ENCODE peak calls at places on chromosomes 1 and 21, in six cellular contexts. One of them, this sample, is unnamed.

GRCh38 chr21:15276243-15276642 is 211.4 kb upstream of the NRIP1 start:
- DNase-seq in neuronal stem cell: no peak
- DNase-seq in H9: no peak
- DNase-seq in IMR-90: no peak
- DNase-seq in H1: no peak
- DNase-seq in trophoblast cell: peak; percentile 65
- DNase-seq in this sample: no peak

GRCh38 chr1:63721531-63722189 is 52.2 kb upstream of the ROR1 start:
- DNase-seq in neuronal stem cell: no peak
- DNase-seq in H9: no peak
- DNase-seq in IMR-90: peak; percentile 66
- DNase-seq in H1: no peak
- DNase-seq in trophoblast cell: no peak
- DNase-seq in this sample: no peak

GRCh38 chr1:164772635-164773034 is 213.7 kb downstream of the PBX1 start:
- DNase-seq in neuronal stem cell: no peak
- DNase-seq in H9: no peak
- DNase-seq in IMR-90: peak; percentile 97
- DNase-seq in H1: no peak
- DNase-seq in trophoblast cell: peak; percentile 96
- DNase-seq in this sample: peak; percentile 94

GRCh38 chr1:107529511-107530149 is 388.8 kb downstream of the NTNG1 start:
- DNase-seq in neuronal stem cell: peak; percentile 24
- DNase-seq in H9: peak; percentile 37
- DNase-seq in IMR-90: peak; percentile 35
- DNase-seq in H1: no peak
- DNase-seq in trophoblast cell: peak; percentile 15
- DNase-seq in this sample: peak; percentile 19

GRCh38 chr1:51235611-51236547 is at the start of gene RNF11:
- DNase-seq in neuronal stem cell: peak; percentile 81
- DNase-seq in H9: peak; percentile 89
- DNase-seq in IMR-90: peak; percentile 86
- DNase-seq in H1: peak; percentile 90
- DNase-seq in trophoblast cell: peak; percentile 92
- DNase-seq in this sample: peak; percentile 90

GRCh38 chr1:88562991-88563390 is 121.1 kb upstream of the PKN2 start:
- DNase-seq in neuronal stem cell: no peak
- DNase-seq in H9: no peak
- DNase-seq in IMR-90: no peak
- DNase-seq in H1: no peak
- DNase-seq in trophoblast cell: no peak
- DNase-seq in this sample: no peak

GRCh38 chr21:27700974-27701614 is 734.2 kb upstream of the ADAMTS5 start:
- DNase-seq in neuronal stem cell: peak; percentile 69
- DNase-seq in H9: peak; percentile 71
- DNase-seq in IMR-90: peak; percentile 88
- DNase-seq in H1: peak; percentile 79
- DNase-seq in trophoblast cell: peak; percentile 68
- DNase-seq in this sample: peak; percentile 81

GRCh38 chr1:54254055-54254454 is 54.1 kb downstream of the MRPL37 start:
- DNase-seq in neuronal stem cell: no peak
- DNase-seq in H9: no peak
- DNase-seq in IMR-90: peak; percentile 31
- DNase-seq in H1: no peak
- DNase-seq in trophoblast cell: no peak
- DNase-seq in this sample: no peak

GRCh38 chr1:7561331-7561921 is 209.7 kb upstream of the VAMP3 start:
- DNase-seq in neuronal stem cell: no peak
- DNase-seq in H9: peak; percentile 89
- DNase-seq in IMR-90: peak; percentile 25
- DNase-seq in H1: peak; percentile 86
- DNase-seq in trophoblast cell: no peak
- DNase-seq in this sample: peak; percentile 37

GRCh38 chr1:54845772-54846171 is 41.2 kb downstream of the DHCR24 start:
- DNase-seq in neuronal stem cell: no peak
- DNase-seq in H9: no peak
- DNase-seq in IMR-90: no peak
- DNase-seq in H1: peak; percentile 37
- DNase-seq in trophoblast cell: no peak
- DNase-seq in this sample: no peak

GRCh38 chr1:94329986-94330385 is 88.2 kb upstream of the ABCD3 start:
- DNase-seq in neuronal stem cell: no peak
- DNase-seq in H9: peak; percentile 39
- DNase-seq in IMR-90: peak; percentile 54
- DNase-seq in H1: no peak
- DNase-seq in trophoblast cell: no peak
- DNase-seq in this sample: peak; percentile 39

GRCh38 chr1:66335859-66336640 is 197.9 kb upstream of the SGIP1 start:
- DNase-seq in neuronal stem cell: no peak
- DNase-seq in H9: no peak
- DNase-seq in IMR-90: peak; percentile 61
- DNase-seq in H1: no peak
- DNase-seq in trophoblast cell: peak; percentile 43
- DNase-seq in this sample: peak; percentile 92

GRCh38 chr1:155320252-155320651 is 442 bp upstream of the RUSC1 start:
- DNase-seq in neuronal stem cell: no peak
- DNase-seq in H9: no peak
- DNase-seq in IMR-90: no peak
- DNase-seq in H1: no peak
- DNase-seq in trophoblast cell: no peak
- DNase-seq in this sample: no peak

GRCh38 chr21:30257773-30258172 is 25.0 kb downstream of the KRTAP24-1 start:
- DNase-seq in neuronal stem cell: peak; percentile 26
- DNase-seq in H9: peak; percentile 54
- DNase-seq in IMR-90: no peak
- DNase-seq in H1: peak; percentile 48
- DNase-seq in trophoblast cell: peak; percentile 39
- DNase-seq in this sample: peak; percentile 6

GRCh38 chr1:110309139-110309538 is 30.0 kb upstream of the RBM15 start:
- DNase-seq in neuronal stem cell: no peak
- DNase-seq in H9: no peak
- DNase-seq in IMR-90: peak; percentile 64
- DNase-seq in H1: no peak
- DNase-seq in trophoblast cell: no peak
- DNase-seq in this sample: peak; percentile 32

GRCh38 chr1:207499573-207499972 is 3.6 kb downstream of the CR1 start:
- DNase-seq in neuronal stem cell: peak; percentile 58
- DNase-seq in H9: peak; percentile 57
- DNase-seq in IMR-90: peak; percentile 59
- DNase-seq in H1: peak; percentile 56
- DNase-seq in trophoblast cell: peak; percentile 60
- DNase-seq in this sample: peak; percentile 49

GRCh38 chr1:119314001-119314796 is 54.4 kb upstream of the HAO2 start:
- DNase-seq in neuronal stem cell: no peak
- DNase-seq in H9: no peak
- DNase-seq in IMR-90: no peak
- DNase-seq in H1: no peak
- DNase-seq in trophoblast cell: peak; percentile 7
- DNase-seq in this sample: no peak

GRCh38 chr1:242890211-242890741 is 364.8 kb downstream of the CEP170 start:
- DNase-seq in neuronal stem cell: peak; percentile 57
- DNase-seq in H9: peak; percentile 84
- DNase-seq in IMR-90: no peak
- DNase-seq in H1: peak; percentile 87
- DNase-seq in trophoblast cell: peak; percentile 60
- DNase-seq in this sample: no peak

GRCh38 chr1:110068646-110069301 is 1.7 kb downstream of the ALX3 start:
- DNase-seq in neuronal stem cell: no peak
- DNase-seq in H9: peak; percentile 50
- DNase-seq in IMR-90: no peak
- DNase-seq in H1: peak; percentile 66
- DNase-seq in trophoblast cell: no peak
- DNase-seq in this sample: peak; percentile 26

GRCh38 chr1:43861985-43862735 is 71.4 kb upstream of the ARTN start:
- DNase-seq in neuronal stem cell: no peak
- DNase-seq in H9: peak; percentile 15
- DNase-seq in IMR-90: no peak
- DNase-seq in H1: no peak
- DNase-seq in trophoblast cell: no peak
- DNase-seq in this sample: no peak

GRCh38 chr1:156859523-156860112 is 701 bp upstream of the INSRR start:
- DNase-seq in neuronal stem cell: no peak
- DNase-seq in H9: peak; percentile 53
- DNase-seq in IMR-90: no peak
- DNase-seq in H1: peak; percentile 70
- DNase-seq in trophoblast cell: no peak
- DNase-seq in this sample: peak; percentile 25

GRCh38 chr1:36673207-36673606 is 190.5 kb upstream of the CSF3R start:
- DNase-seq in neuronal stem cell: peak; percentile 59
- DNase-seq in H9: no peak
- DNase-seq in IMR-90: no peak
- DNase-seq in H1: no peak
- DNase-seq in trophoblast cell: no peak
- DNase-seq in this sample: no peak

GRCh38 chr1:115063238-115063901 is 25.9 kb downstream of the TSPAN2 start:
- DNase-seq in neuronal stem cell: no peak
- DNase-seq in H9: no peak
- DNase-seq in IMR-90: no peak
- DNase-seq in H1: no peak
- DNase-seq in trophoblast cell: no peak
- DNase-seq in this sample: no peak

GRCh38 chr1:229159668-229160544 is 111.0 kb upstream of the RAB4A start:
- DNase-seq in neuronal stem cell: no peak
- DNase-seq in H9: no peak
- DNase-seq in IMR-90: no peak
- DNase-seq in H1: no peak
- DNase-seq in trophoblast cell: no peak
- DNase-seq in this sample: no peak

GRCh38 chr21:46545363-46545762 is 59.5 kb downstream of the S100B start:
- DNase-seq in neuronal stem cell: no peak
- DNase-seq in H9: no peak
- DNase-seq in IMR-90: peak; percentile 7
- DNase-seq in H1: no peak
- DNase-seq in trophoblast cell: no peak
- DNase-seq in this sample: no peak

GRCh38 chr1:206006946-206007345 is 3.8 kb upstream of the RAB7B start:
- DNase-seq in neuronal stem cell: no peak
- DNase-seq in H9: no peak
- DNase-seq in IMR-90: no peak
- DNase-seq in H1: no peak
- DNase-seq in trophoblast cell: no peak
- DNase-seq in this sample: no peak

GRCh38 chr1:223654083-223654482 is 11.4 kb downstream of the CAPN8 start:
- DNase-seq in neuronal stem cell: no peak
- DNase-seq in H9: no peak
- DNase-seq in IMR-90: no peak
- DNase-seq in H1: no peak
- DNase-seq in trophoblast cell: no peak
- DNase-seq in this sample: no peak
- H3K9me3 ChIP-seq in neuronal stem cell: peaks cover 2% of the 10 kb centered on the region
- H3K9me3 ChIP-seq in H9: no peaks in the 10 kb centered on the region
- H3K9me3 ChIP-seq in IMR-90: no peaks in the 10 kb centered on the region
- H3K9me3 ChIP-seq in H1: no peaks in the 10 kb centered on the region
- H3K9me3 ChIP-seq in trophoblast cell: no peaks in the 10 kb centered on the region
- H3K9me3 ChIP-seq in this sample: peaks cover 2% of the 10 kb centered on the region

DNA sequence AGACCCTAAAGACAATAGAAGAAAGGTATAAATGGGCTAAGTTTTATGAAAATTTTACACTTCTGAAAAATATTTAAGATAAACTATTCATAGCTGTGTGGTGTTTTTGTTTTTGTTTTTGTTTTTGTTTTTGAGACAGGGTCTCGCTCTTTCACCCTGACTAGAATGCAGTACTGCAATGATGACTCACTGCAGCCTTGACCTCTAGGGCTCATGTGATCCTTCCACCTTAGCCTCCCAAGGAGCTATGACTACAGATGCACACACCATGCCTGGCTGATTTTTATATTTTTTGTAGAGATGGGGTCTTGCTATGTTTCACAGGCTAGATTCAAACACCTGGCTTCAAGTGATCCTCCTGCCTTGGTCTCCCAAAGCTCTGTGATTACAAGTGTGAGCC is 66.6 kb downstream of the PUM1 start:
- DNase-seq in neuronal stem cell: no peak
- DNase-seq in H9: no peak
- DNase-seq in IMR-90: no peak
- DNase-seq in H1: no peak
- DNase-seq in trophoblast cell: no peak
- DNase-seq in this sample: no peak
- H3K18ac ChIP-seq in neuronal stem cell: no peak overlapping the region
- H3K18ac ChIP-seq in H9: no peak overlapping the region
- H3K18ac ChIP-seq in IMR-90: no peak overlapping the region
- H3K18ac ChIP-seq in H1: no peak overlapping the region
- H3K18ac ChIP-seq in trophoblast cell: no peak overlapping the region
- H3K18ac ChIP-seq in this sample: no peak overlapping the region

DNA sequence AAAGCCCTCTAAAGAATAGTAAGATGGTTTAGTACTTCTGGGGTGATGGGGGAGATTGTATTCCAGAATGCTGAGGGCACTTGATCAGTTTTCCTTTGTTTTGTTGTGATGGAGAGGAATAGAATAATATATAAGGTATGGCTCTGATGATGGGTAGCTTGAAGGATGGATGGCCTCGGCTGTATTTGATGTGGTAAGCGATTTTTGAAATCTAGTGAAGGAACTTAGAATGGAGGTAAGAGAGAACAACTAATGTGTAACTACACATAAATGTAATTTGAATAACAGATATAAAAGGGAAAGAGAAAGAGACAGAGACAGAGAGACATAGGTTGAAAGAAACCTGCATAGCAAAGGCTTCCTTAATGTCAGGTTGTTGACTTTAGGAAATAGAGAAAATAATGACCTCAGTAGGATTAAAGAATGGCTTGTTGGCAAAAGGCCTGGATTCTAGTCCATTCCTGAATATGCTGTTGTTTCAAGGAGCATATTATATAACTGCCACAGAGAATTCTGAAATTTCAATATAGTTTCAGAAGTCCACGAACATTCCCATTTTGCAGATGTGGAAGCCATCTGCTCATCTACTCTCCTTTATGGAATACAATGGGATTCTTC is 58.7 kb downstream of the NIBAN1 start:
- DNase-seq in neuronal stem cell: no peak
- DNase-seq in H9: no peak
- DNase-seq in IMR-90: peak; percentile 49
- DNase-seq in H1: no peak
- DNase-seq in trophoblast cell: no peak
- DNase-seq in this sample: no peak
- H3K4me2 ChIP-seq in neuronal stem cell: no peak overlapping the region
- H3K4me2 ChIP-seq in H9: no peak overlapping the region
- H3K4me2 ChIP-seq in IMR-90: no peak overlapping the region
- H3K4me2 ChIP-seq in H1: no peak overlapping the region
- H3K4me2 ChIP-seq in trophoblast cell: no peak overlapping the region
- H3K4me2 ChIP-seq in this sample: no peak overlapping the region

DNA sequence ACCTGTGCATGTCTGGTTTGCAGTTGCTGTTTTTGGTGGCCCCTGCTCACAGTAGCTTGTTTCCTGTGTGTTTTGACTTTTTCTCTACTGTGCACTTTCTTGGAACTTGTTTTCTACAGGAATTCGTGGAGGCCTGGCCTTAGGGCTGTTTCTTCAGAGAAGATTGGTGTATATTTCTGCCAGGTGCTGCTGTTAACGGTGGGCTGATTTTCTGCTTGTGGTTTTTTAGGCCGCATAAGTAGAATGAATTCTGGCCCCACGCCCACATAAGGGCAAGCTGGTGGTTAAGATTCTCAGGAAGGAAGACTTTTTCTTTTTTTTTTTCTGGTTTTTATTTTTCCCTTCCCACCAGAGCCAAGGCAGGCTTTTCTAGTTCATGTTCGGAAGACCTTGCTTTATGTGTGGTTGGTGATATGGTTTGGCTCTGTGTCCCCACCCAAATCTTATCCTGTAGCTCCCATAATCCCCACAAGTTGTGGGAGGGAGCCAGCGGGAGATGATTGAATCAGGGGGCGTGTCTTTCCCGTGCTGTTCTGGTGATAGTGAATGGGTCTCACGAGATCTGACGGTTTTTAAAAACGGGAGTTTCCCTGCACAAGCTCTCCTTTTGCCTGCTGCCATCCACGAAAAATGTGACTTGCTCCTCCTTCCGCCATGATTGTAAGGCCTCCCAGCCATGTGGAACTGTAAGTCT is 71.5 kb upstream of the DISP3 start:
- DNase-seq in neuronal stem cell: no peak
- DNase-seq in H9: no peak
- DNase-seq in IMR-90: no peak
- DNase-seq in H1: no peak
- DNase-seq in trophoblast cell: no peak
- DNase-seq in this sample: no peak
- H3K9me3 ChIP-seq in neuronal stem cell: no peaks in the 10 kb centered on the region
- H3K9me3 ChIP-seq in H9: peaks cover 2% of the 10 kb centered on the region
- H3K9me3 ChIP-seq in IMR-90: no peaks in the 10 kb centered on the region
- H3K9me3 ChIP-seq in H1: no peaks in the 10 kb centered on the region
- H3K9me3 ChIP-seq in trophoblast cell: peaks cover 6% of the 10 kb centered on the region
- H3K9me3 ChIP-seq in this sample: no peaks in the 10 kb centered on the region

This sample was measured in mesenchymal stem cell.